ENCODE peak calls at places on chromosomes 11 and 22, in five cellular contexts. J is psoas muscle, M is NB4, W is AG09309, D is A549. U is an unnamed sample.
A peak's percentile ranks its signal among the peaks of the same experiment; 100 is the strongest.

GRCh38 chr11:20688761-20689160 is 19.4 kb downstream of the NELL1 start:
- DNase-seq in J (no peak), M (no peak), W (no peak), D (no peak), U (no peak)

GRCh38 chr11:16793009-16793408 is 54.6 kb downstream of the C11orf58 start:
- DNase-seq in J (no peak), M (no peak), W (no peak), D (no peak), U (no peak)

GRCh38 chr22:44623771-44624510 is 78.1 kb upstream of the PRR5 start:
- DNase-seq in J (peak; percentile 36), M (peak; percentile 69), W (no peak), D (peak; percentile 46), U (peak; percentile 34)

GRCh38 chr11:6737872-6738466 is 33.8 kb downstream of the OR2AG2 start:
- DNase-seq in J (no peak), M (peak; percentile 62), W (peak; percentile 3), D (peak; percentile 45), U (peak; percentile 77)

GRCh38 chr11:80899381-80899780 is 1458.6 kb upstream of the TENM4 start:
- DNase-seq in J (no peak), M (peak; percentile 5), W (no peak), D (no peak), U (peak; percentile 12)

GRCh38 chr11:32081129-32081641 is 9.7 kb upstream of the RCN1 start:
- DNase-seq in J (no peak), M (peak; percentile 70), W (no peak), D (peak; percentile 52), U (peak; percentile 52)

GRCh38 chr11:94768602-94769511 is 701 bp downstream of the AMOTL1 start:
- DNase-seq in J (peak; percentile 75), M (peak; percentile 38), W (no peak), D (no peak), U (no peak)

GRCh38 chr11:62472063-62472884 is 53.4 kb downstream of the SCGB1A1 start:
- DNase-seq in J (no peak), M (peak; percentile 76), W (no peak), D (peak; percentile 57), U (no peak)

GRCh38 chr22:49548356-49549202 is 279.1 kb downstream of the BRD1 start:
- DNase-seq in J (no peak), M (no peak), W (no peak), D (no peak), U (no peak)
- TF ChIP-seq CTCF in J (no peak), M (peak; percentile 4), W (no peak), D (no peak), U (no peak)

DNA sequence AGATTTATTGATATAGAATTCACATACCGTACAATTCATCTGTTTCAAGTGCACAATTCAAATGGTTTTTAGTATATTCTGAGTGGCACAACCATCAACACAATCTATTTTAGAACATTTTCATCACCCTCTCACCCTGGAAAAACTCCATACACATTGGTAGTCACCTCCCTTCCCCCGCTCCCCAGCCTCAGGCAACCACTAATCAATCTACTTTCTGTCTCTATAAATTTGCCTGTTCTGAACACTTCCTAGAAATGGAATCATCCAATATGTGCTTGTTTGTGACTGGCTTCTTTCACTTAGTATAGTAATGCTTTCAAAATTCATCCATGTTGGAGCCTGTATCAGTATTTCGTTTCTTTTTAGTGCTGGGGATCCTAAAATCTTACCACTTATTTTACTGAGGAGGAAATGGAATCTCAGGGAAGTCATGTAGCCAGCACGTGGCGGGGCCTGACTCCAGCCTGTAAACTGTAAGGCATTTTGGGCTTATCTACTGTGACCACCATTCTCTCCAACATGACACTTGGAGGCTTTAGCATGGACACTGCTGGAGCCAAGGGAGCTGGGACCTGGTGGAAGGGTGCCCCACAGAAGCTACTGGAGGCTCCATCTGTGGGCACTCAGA is 905 bp upstream of the UCP3 start:
- DNase-seq in J (no peak), M (no peak), W (no peak), D (no peak), U (no peak)
- H3K4me3 ChIP-seq in J (no peak overlapping the region), M (no peak overlapping the region), W (no peak overlapping the region), D (no peak overlapping the region), U (no peak overlapping the region)

DNA sequence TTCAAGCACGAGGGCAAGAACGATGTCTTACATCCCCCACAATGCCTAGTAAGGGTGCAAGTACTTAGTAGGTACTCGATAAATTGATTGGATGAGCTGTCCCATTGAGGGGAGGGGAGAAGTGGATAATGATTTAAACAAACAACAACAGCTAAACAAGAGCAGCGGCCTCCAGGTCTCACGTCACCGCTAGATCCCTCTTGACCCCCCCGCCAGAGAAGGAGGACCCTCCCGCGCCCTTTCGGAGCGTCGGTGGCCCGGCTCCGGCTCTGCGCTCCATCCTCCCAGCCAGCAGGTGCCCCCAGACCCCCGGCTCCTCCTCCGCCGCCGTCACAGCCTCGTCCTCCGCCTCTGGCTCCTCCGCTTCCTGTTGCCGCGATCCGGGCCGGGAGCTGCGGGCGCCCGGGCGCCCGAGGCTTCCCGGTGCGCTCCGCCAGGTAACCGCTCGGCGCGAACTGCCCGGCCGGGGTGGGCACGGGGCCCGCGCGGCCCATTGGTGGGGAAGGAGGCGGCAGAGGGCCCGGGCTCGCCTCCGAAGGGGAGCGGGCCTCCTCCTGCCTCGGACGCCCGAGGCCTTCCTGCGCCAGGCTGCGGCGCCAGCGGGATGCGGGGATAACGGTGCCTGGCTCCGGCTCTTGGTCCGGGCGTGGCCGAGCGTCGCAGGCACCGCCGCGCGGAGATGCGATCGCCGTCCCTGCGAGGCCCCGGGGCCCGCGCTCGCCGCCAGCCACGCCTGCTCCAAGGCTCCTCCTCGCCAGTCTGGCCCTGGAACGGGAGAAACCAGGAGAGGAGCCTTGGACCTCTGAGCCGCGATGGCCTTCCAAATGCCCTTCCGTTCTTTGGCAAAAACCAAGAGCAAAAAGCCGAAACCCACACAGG is at the start of gene TLCD5:
- DNase-seq in J (peak; percentile 75), M (no peak), W (no peak), D (peak; percentile 78), U (peak; percentile 45)
- TF ChIP-seq CTCF in J (no peak), M (no peak), W (no peak), D (peak; percentile 14), U (no peak)

GRCh38 chr11:108221401-108221800 is 1.0 kb downstream of the NPAT start:
- DNase-seq in J (no peak), M (peak; percentile 28), W (peak; percentile 21), D (no peak), U (no peak)

GRCh38 chr11:108218455-108218854 is 4.0 kb downstream of the NPAT start:
- DNase-seq in J (no peak), M (no peak), W (no peak), D (no peak), U (no peak)

GRCh38 chr11:108220721-108221346 is 1.6 kb downstream of the NPAT start:
- DNase-seq in J (no peak), M (peak; percentile 53), W (no peak), D (no peak), U (peak; percentile 45)

GRCh38 chr11:108216988-108217387 is 5.5 kb downstream of the NPAT start:
- DNase-seq in J (no peak), M (peak; percentile 34), W (no peak), D (no peak), U (no peak)

GRCh38 chr11:108218912-108219783 is 3.3 kb downstream of the NPAT start:
- DNase-seq in J (no peak), M (no peak), W (no peak), D (no peak), U (no peak)
- H3K4me3 ChIP-seq in J (no peak overlapping the region), M (no peak overlapping the region), W (no peak overlapping the region), D (no peak overlapping the region), U (no peak overlapping the region)

DNA sequence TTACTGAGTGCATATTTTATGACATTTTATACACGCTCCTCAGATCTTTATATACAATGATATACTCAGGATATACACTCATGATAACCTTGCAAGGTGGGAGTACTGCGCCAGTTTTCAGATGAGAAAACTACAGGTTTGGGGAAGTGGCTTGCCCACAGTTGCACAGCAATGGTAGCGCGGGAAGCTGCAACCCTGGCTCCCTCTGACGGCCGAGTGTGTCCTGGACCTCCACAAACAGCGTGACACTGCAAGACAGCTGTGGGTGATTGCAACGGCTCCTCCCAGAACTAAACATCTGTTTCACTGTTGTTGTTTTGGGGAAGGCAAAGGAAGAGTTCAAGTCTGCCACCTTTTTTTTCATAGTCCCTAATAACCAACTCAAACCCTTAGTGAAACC is 47.0 kb downstream of the PACSIN2 start:
- DNase-seq in J (peak; percentile 85), M (peak; percentile 77), W (no peak), D (no peak), U (peak; percentile 68)
- TF ChIP-seq CTCF in J (peak; percentile 35), M (no peak), W (peak; percentile 35), D (no peak), U (peak; percentile 36)

DNA sequence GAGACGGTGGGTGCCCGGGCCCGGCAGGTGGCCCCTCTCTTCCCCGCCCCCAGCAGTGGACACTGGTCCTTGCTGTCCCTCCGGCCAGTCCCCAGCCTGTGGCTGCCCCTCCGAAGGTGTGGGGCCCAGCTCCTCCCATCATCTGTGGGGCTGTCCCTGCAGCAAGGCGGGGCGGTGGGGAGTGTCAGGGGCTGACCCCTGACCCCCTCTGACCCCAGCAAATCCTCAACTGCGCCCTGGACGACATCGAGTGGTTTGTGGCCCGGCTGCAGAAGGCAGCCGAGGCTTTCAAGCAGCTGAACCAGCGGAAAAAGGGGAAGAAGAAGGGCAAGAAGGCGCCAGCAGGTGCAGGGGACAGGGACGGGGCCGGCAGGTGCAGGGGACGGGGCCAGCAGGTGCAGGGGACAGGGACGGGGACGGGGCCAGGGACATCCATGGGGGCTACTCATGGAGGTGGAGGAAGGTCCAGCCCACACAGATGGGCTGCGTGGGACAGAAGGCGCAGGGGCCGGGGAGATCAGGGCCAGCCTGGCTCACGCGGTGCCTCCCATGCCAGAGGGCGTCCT is 15.4 kb downstream of the EPS8L2 start:
- DNase-seq in J (no peak), M (no peak), W (no peak), D (no peak), U (no peak)
- H3K4me3 ChIP-seq in J (peak overlapping the region; percentile 38), M (no peak overlapping the region), W (no peak overlapping the region), D (no peak overlapping the region), U (no peak overlapping the region)

GRCh38 chr11:47268448-47269001 is 1.4 kb upstream of the MADD start:
- DNase-seq in J (no peak), M (no peak), W (no peak), D (no peak), U (no peak)

GRCh38 chr11:47269829-47270305 is at the start of gene MADD:
- DNase-seq in J (peak; percentile 95), M (peak; percentile 94), W (no peak), D (peak; percentile 80), U (peak; percentile 96)

GRCh38 chr11:47270331-47271271 is 668 bp downstream of the MADD start:
- DNase-seq in J (peak; percentile 53), M (peak; percentile 63), W (no peak), D (peak; percentile 57), U (peak; percentile 41)

GRCh38 chr11:47267858-47268257 is 2.1 kb upstream of the MADD start:
- DNase-seq in J (peak; percentile 26), M (peak; percentile 53), W (no peak), D (no peak), U (no peak)

GRCh38 chr11:47269002-47269828 is 718 bp upstream of the MADD start:
- DNase-seq in J (peak; percentile 96), M (peak; percentile 98), W (peak; percentile 67), D (peak; percentile 88), U (peak; percentile 95)
- TF ChIP-seq CTCF in J (no peak), M (no peak), W (no peak), D (no peak), U (no peak)